ENCODE peak calls at places on chromosomes 12 and 14, in six cellular contexts. G is GM12865, C is adrenal gland, H is A172, U is ureter, E is non-pigmented ciliary epithelial cell. L is an unnamed sample.

GRCh38 chr12:18421840-18422239 is 160.5 kb downstream of the PIK3C2G start:
- DNase-seq in U (no peak), C (no peak), E (no peak), H (no peak), G (no peak), L (peak)

GRCh38 chr12:6084261-6084968 is 40.1 kb downstream of the VWF start:
- DNase-seq in U (no peak), G (no peak), E (no peak), H (peak), C (no peak), L (no peak)

GRCh38 chr12:47779301-47779942 is 6.4 kb downstream of the SLC48A1 start:
- DNase-seq in U (peak), G (peak), E (peak), H (peak), C (peak), L (peak)

GRCh38 chr12:29102739-29103138 is 46.3 kb upstream of the FAR2 start:
- DNase-seq in U (no peak), E (no peak), H (no peak), G (no peak), C (no peak), L (peak)

GRCh38 chr12:59937148-59937547 is 341.3 kb downstream of the SLC16A7 start:
- DNase-seq in E (no peak), H (peak), G (no peak), U (no peak), C (no peak), L (no peak)

GRCh38 chr12:32761716-32762115 is 6.0 kb upstream of the YARS2 start:
- DNase-seq in H (no peak), C (no peak), E (no peak), G (no peak), U (no peak), L (peak)

GRCh38 chr12:67382206-67382871 is 113.2 kb downstream of the CAND1 start:
- DNase-seq in H (no peak), G (no peak), C (no peak), U (no peak), E (no peak), L (no peak)

GRCh38 chr14:78202976-78203375 is 32.8 kb downstream of the NRXN3 start:
- DNase-seq in G (no peak), C (no peak), E (no peak), H (no peak), U (no peak), L (no peak)